ENCODE peak calls at places on chromosomes 2 and 18, in nine cellular contexts. A is body of pancreas; I is colonic mucosa; T is WTC11; M is adrenal gland; B is T-cell; G is Calu3; X is stimulated activated CD4-positive, alpha-beta T cell treated with anti-CD3 and anti-CD28 coated beads, Interleukin-1b, Interleukin-23, amount 100 ng/mL, for 24 hours; W is small intestine. Z is an unnamed sample.

GRCh38 chr18:69399253-69399652 is 1.4 kb upstream of the DOK6 start:
- DNase-seq in A (no peak), I (no peak), T (no peak), M (no peak), B (no peak), G (no peak), X (no peak), W (no peak), Z (no peak)

GRCh38 chr2:222434204-222434603 is 9.9 kb downstream of the SGPP2 start:
- DNase-seq in A (no peak), I (no peak), T (no peak), M (no peak), B (no peak), G (no peak), X (no peak), W (peak; percentile 45), Z (no peak)

GRCh38 chr2:61862085-61862484 is 8.2 kb upstream of the FAM161A start:
- DNase-seq in A (no peak), I (no peak), T (no peak), M (no peak), B (no peak), G (no peak), X (no peak), W (no peak), Z (no peak)

GRCh38 chr18:61333271-61333745 is at the start of gene CDH20:
- DNase-seq in A (no peak), I (no peak), T (peak; percentile 53), M (no peak), B (no peak), G (no peak), X (no peak), W (no peak), Z (peak; percentile 18)

GRCh38 chr2:187466129-187466792 is 18.2 kb upstream of the CALCRL start:
- DNase-seq in A (no peak), I (no peak), T (no peak), M (no peak), B (no peak), G (no peak), X (no peak), W (no peak), Z (no peak)

GRCh38 chr2:189783451-189783926 is 650 bp downstream of the ORMDL1 start:
- DNase-seq in A (no peak), I (no peak), T (no peak), M (no peak), B (no peak), G (no peak), X (no peak), W (peak; percentile 33), Z (no peak)

GRCh38 chr2:219071189-219071816 is 10.6 kb upstream of the IHH start:
- DNase-seq in A (no peak), I (peak; percentile 75), T (no peak), M (no peak), B (no peak), G (peak; percentile 15), X (no peak), W (peak; percentile 86), Z (no peak)

GRCh38 chr18:68056936-68057335 is 540.4 kb upstream of the DSEL start:
- DNase-seq in A (no peak), I (no peak), T (no peak), M (no peak), B (no peak), G (no peak), X (no peak), W (no peak), Z (no peak)

GRCh38 chr2:64562148-64562784 is 38.1 kb downstream of the AFTPH start:
- DNase-seq in A (no peak), I (no peak), T (no peak), M (no peak), B (no peak), G (no peak), X (no peak), W (peak; percentile 14), Z (no peak)

GRCh38 chr2:189641047-189641446 is 20.2 kb upstream of the ASNSD1 start:
- DNase-seq in A (no peak), I (no peak), T (no peak), M (no peak), B (no peak), G (no peak), X (no peak), W (no peak), Z (no peak)

GRCh38 chr2:74876081-74876886 is 42.4 kb downstream of the HK2 start:
- DNase-seq in A (peak; percentile 39), I (peak; percentile 54), T (peak; percentile 28), M (peak; percentile 50), B (peak; percentile 13), G (peak; percentile 51), X (peak; percentile 11), W (peak; percentile 63), Z (peak; percentile 94)

GRCh38 chr2:43293744-43294695 is 67.6 kb upstream of the ZFP36L2 start:
- DNase-seq in A (no peak), I (peak; percentile 54), T (no peak), M (peak; percentile 48), B (no peak), G (peak; percentile 57), X (no peak), W (peak; percentile 70), Z (peak; percentile 98)

GRCh38 chr2:26245231-26245732 is 543 bp downstream of the HADHB start:
- DNase-seq in A (no peak), I (peak; percentile 63), T (peak; percentile 18), M (no peak), B (peak; percentile 42), G (no peak), X (peak; percentile 13), W (peak; percentile 78), Z (peak; percentile 51)

Z was measured in osteoblast.